ENCODE peak calls at places on chromosome 6, in five cellular contexts. One of them, this sample, is unnamed.

GRCh38 chr6:126182650-126183311 is 157.1 kb upstream of the CENPW start:
- DNase-seq in heart left ventricle: no peak
- DNase-seq in choroid plexus epithelial cell: peak
- DNase-seq in left ventricle myocardium inferior: no peak
- DNase-seq in dorsolateral prefrontal cortex: no peak
- DNase-seq in this sample: no peak

GRCh38 chr6:54519161-54519560 is 210.9 kb downstream of the TINAG start:
- DNase-seq in left ventricle myocardium inferior: no peak
- DNase-seq in heart left ventricle: no peak
- DNase-seq in dorsolateral prefrontal cortex: no peak
- DNase-seq in choroid plexus epithelial cell: peak
- DNase-seq in this sample: no peak

GRCh38 chr6:134732761-134733160 is 217.1 kb downstream of the ALDH8A1 start:
- DNase-seq in heart left ventricle: no peak
- DNase-seq in left ventricle myocardium inferior: no peak
- DNase-seq in choroid plexus epithelial cell: no peak
- DNase-seq in dorsolateral prefrontal cortex: no peak
- DNase-seq in this sample: peak

GRCh38 chr6:5167501-5167900 is 82.4 kb downstream of the PPP1R3G start:
- DNase-seq in left ventricle myocardium inferior: no peak
- DNase-seq in dorsolateral prefrontal cortex: no peak
- DNase-seq in choroid plexus epithelial cell: peak
- DNase-seq in heart left ventricle: no peak
- DNase-seq in this sample: no peak

GRCh38 chr6:119541132-119541905 is 191.8 kb upstream of the MAN1A1 start:
- DNase-seq in dorsolateral prefrontal cortex: no peak
- DNase-seq in left ventricle myocardium inferior: no peak
- DNase-seq in choroid plexus epithelial cell: peak
- DNase-seq in heart left ventricle: no peak
- DNase-seq in this sample: peak

GRCh38 chr6:88013554-88013953 is 34.1 kb upstream of the SPACA1 start:
- DNase-seq in heart left ventricle: no peak
- DNase-seq in dorsolateral prefrontal cortex: no peak
- DNase-seq in choroid plexus epithelial cell: peak
- DNase-seq in left ventricle myocardium inferior: no peak
- DNase-seq in this sample: no peak

GRCh38 chr6:79302341-79302740 is 67.9 kb upstream of the HMGN3 start:
- DNase-seq in dorsolateral prefrontal cortex: no peak
- DNase-seq in choroid plexus epithelial cell: no peak
- DNase-seq in heart left ventricle: no peak
- DNase-seq in left ventricle myocardium inferior: no peak
- DNase-seq in this sample: no peak

GRCh38 chr6:161088676-161089328 is 97.2 kb downstream of the MAP3K4 start:
- DNase-seq in choroid plexus epithelial cell: peak
- DNase-seq in dorsolateral prefrontal cortex: no peak
- DNase-seq in left ventricle myocardium inferior: no peak
- DNase-seq in heart left ventricle: no peak
- DNase-seq in this sample: no peak

GRCh38 chr6:139762587-139763031 is 388.2 kb upstream of the CITED2 start:
- DNase-seq in choroid plexus epithelial cell: no peak
- DNase-seq in heart left ventricle: no peak
- DNase-seq in left ventricle myocardium inferior: no peak
- DNase-seq in dorsolateral prefrontal cortex: no peak
- DNase-seq in this sample: peak

GRCh38 chr6:84979541-84979940 is 215.1 kb upstream of the TBX18 start:
- DNase-seq in choroid plexus epithelial cell: peak
- DNase-seq in heart left ventricle: no peak
- DNase-seq in dorsolateral prefrontal cortex: no peak
- DNase-seq in left ventricle myocardium inferior: no peak
- DNase-seq in this sample: peak

GRCh38 chr6:157143171-157143884 is 180.0 kb downstream of the TMEM242 start:
- DNase-seq in choroid plexus epithelial cell: peak
- DNase-seq in dorsolateral prefrontal cortex: no peak
- DNase-seq in left ventricle myocardium inferior: peak
- DNase-seq in heart left ventricle: no peak
- DNase-seq in this sample: peak

GRCh38 chr6:147063469-147064031 is 140.7 kb upstream of the STXBP5 start:
- DNase-seq in dorsolateral prefrontal cortex: no peak
- DNase-seq in heart left ventricle: no peak
- DNase-seq in left ventricle myocardium inferior: no peak
- DNase-seq in choroid plexus epithelial cell: peak
- DNase-seq in this sample: peak

GRCh38 chr6:6560909-6561308 is 27.6 kb upstream of the LY86 start:
- DNase-seq in left ventricle myocardium inferior: no peak
- DNase-seq in dorsolateral prefrontal cortex: no peak
- DNase-seq in heart left ventricle: no peak
- DNase-seq in choroid plexus epithelial cell: no peak
- DNase-seq in this sample: no peak

GRCh38 chr6:90611996-90612690 is 25.3 kb upstream of the MAP3K7 start:
- DNase-seq in dorsolateral prefrontal cortex: no peak
- DNase-seq in left ventricle myocardium inferior: no peak
- DNase-seq in heart left ventricle: no peak
- DNase-seq in choroid plexus epithelial cell: no peak
- DNase-seq in this sample: no peak
- H3K4me3 ChIP-seq in dorsolateral prefrontal cortex: peak
- H3K4me3 ChIP-seq in left ventricle myocardium inferior: peak
- H3K4me3 ChIP-seq in heart left ventricle: no peak
- H3K4me3 ChIP-seq in choroid plexus epithelial cell: no peak
- H3K4me3 ChIP-seq in this sample: no peak

GRCh38 chr6:29376003-29376402 is 912 bp upstream of the OR12D3 start:
- DNase-seq in dorsolateral prefrontal cortex: no peak
- DNase-seq in heart left ventricle: no peak
- DNase-seq in left ventricle myocardium inferior: no peak
- DNase-seq in choroid plexus epithelial cell: peak
- DNase-seq in this sample: no peak
- TF ChIP-seq CTCF in dorsolateral prefrontal cortex: no peak
- TF ChIP-seq CTCF in heart left ventricle: no peak
- TF ChIP-seq CTCF in left ventricle myocardium inferior: no peak
- TF ChIP-seq CTCF in choroid plexus epithelial cell: peak
- TF ChIP-seq CTCF in this sample: no peak

DNA sequence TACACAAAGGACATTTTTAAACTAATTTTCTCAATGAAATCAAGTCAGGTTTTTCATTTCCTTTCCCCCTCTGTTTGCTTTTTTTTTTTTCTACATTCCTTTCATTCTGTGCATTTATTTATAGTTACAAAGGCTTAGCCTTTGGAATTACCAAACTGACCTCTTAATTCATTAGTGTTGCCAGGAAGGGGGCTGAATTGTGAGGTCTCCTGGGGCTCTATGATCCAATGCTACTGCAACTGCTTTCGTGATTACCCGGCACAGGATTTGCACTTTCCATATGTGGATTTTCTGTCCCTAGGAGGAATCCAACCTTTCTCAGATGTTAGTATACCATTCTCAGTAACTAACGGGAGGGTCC is 35.3 kb downstream of the NEDD9 start:
- DNase-seq in dorsolateral prefrontal cortex: no peak
- DNase-seq in left ventricle myocardium inferior: no peak
- DNase-seq in heart left ventricle: no peak
- DNase-seq in choroid plexus epithelial cell: peak
- DNase-seq in this sample: peak
- H3K4me3 ChIP-seq in dorsolateral prefrontal cortex: no peak
- H3K4me3 ChIP-seq in left ventricle myocardium inferior: no peak
- H3K4me3 ChIP-seq in heart left ventricle: no peak
- H3K4me3 ChIP-seq in choroid plexus epithelial cell: no peak
- H3K4me3 ChIP-seq in this sample: no peak

GRCh38 chr6:164947174-164947573 is 362.2 kb downstream of the C6orf118 start:
- DNase-seq in dorsolateral prefrontal cortex: no peak
- DNase-seq in left ventricle myocardium inferior: no peak
- DNase-seq in heart left ventricle: no peak
- DNase-seq in choroid plexus epithelial cell: no peak
- DNase-seq in this sample: no peak

GRCh38 chr6:164942271-164942670 is 367.1 kb downstream of the C6orf118 start:
- DNase-seq in left ventricle myocardium inferior: no peak
- DNase-seq in choroid plexus epithelial cell: no peak
- DNase-seq in dorsolateral prefrontal cortex: no peak
- DNase-seq in heart left ventricle: no peak
- DNase-seq in this sample: no peak
- TF ChIP-seq CTCF in left ventricle myocardium inferior: no peak
- TF ChIP-seq CTCF in choroid plexus epithelial cell: no peak
- TF ChIP-seq CTCF in dorsolateral prefrontal cortex: no peak
- TF ChIP-seq CTCF in heart left ventricle: no peak
- TF ChIP-seq CTCF in this sample: no peak

GRCh38 chr6:8906699-8907098 is 471.4 kb upstream of the SLC35B3 start:
- DNase-seq in left ventricle myocardium inferior: no peak
- DNase-seq in dorsolateral prefrontal cortex: no peak
- DNase-seq in heart left ventricle: no peak
- DNase-seq in choroid plexus epithelial cell: no peak
- DNase-seq in this sample: no peak
- H3K4me3 ChIP-seq in left ventricle myocardium inferior: no peak
- H3K4me3 ChIP-seq in dorsolateral prefrontal cortex: no peak
- H3K4me3 ChIP-seq in heart left ventricle: no peak
- H3K4me3 ChIP-seq in choroid plexus epithelial cell: no peak
- H3K4me3 ChIP-seq in this sample: no peak

GRCh38 chr6:144285548-144285797 is 338 bp downstream of the UTRN start:
- DNase-seq in dorsolateral prefrontal cortex: no peak
- DNase-seq in left ventricle myocardium inferior: no peak
- DNase-seq in heart left ventricle: no peak
- DNase-seq in choroid plexus epithelial cell: no peak
- DNase-seq in this sample: no peak

GRCh38 chr6:144284474-144284752 is 722 bp upstream of the UTRN start:
- DNase-seq in heart left ventricle: no peak
- DNase-seq in choroid plexus epithelial cell: no peak
- DNase-seq in left ventricle myocardium inferior: no peak
- DNase-seq in dorsolateral prefrontal cortex: no peak
- DNase-seq in this sample: no peak

GRCh38 chr6:144284753-144285547 is at the start of gene UTRN:
- DNase-seq in left ventricle myocardium inferior: peak
- DNase-seq in choroid plexus epithelial cell: peak
- DNase-seq in dorsolateral prefrontal cortex: no peak
- DNase-seq in heart left ventricle: peak
- DNase-seq in this sample: peak

GRCh38 chr6:144285798-144286502 is 815 bp downstream of the UTRN start:
- DNase-seq in dorsolateral prefrontal cortex: peak
- DNase-seq in heart left ventricle: peak
- DNase-seq in left ventricle myocardium inferior: peak
- DNase-seq in choroid plexus epithelial cell: peak
- DNase-seq in this sample: peak

DNA sequence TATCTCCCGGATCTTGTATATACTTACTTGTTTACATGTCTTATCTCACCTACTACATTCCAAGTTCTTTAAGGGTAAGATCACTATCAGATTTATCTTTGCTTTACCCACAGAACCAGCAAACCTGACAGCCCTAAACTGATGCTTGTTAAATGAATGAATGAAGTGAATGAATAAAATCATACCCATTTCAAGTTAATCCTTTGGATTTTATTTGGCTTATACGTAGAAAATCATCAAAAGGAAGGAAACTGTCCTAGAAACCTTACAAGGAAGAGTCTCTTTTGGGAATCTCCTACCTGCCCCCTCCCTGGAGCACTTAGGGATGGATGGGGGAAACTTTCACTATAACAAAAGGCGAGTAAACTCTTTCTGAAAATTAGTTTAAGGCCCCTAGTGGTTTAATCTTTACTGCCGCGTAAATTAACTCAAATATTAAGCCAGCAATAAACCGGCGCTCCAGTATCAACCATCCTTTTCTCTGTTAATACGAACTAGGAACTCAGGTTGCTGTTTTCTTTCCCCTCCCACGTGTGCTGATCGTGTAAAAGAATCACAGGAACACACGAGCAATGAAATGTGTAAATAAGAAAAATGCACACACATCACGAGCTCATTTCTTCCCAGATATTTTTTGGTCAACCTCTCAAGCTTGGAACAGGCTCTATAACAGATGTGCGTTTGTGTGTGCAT is 1.2 kb upstream of the UTRN start:
- DNase-seq in choroid plexus epithelial cell: peak
- DNase-seq in dorsolateral prefrontal cortex: no peak
- DNase-seq in left ventricle myocardium inferior: no peak
- DNase-seq in heart left ventricle: no peak
- DNase-seq in this sample: peak
- TF ChIP-seq CTCF in choroid plexus epithelial cell: peak
- TF ChIP-seq CTCF in dorsolateral prefrontal cortex: no peak
- TF ChIP-seq CTCF in left ventricle myocardium inferior: no peak
- TF ChIP-seq CTCF in heart left ventricle: peak
- TF ChIP-seq CTCF in this sample: peak